ENCODE peak calls at places on chromosomes 6 and 20, in four cellular contexts. One of them, this sample, is unnamed.

GRCh38 chr20:58719971-58720371 is 27.4 kb downstream of the NPEPL1 start:
- DNase-seq in WTC11: no peak
- DNase-seq in A549: no peak
- DNase-seq in K562: no peak
- DNase-seq in this sample: no peak

GRCh38 chr6:168374051-168374502 is 54.5 kb upstream of the DACT2 start:
- DNase-seq in A549: no peak
- DNase-seq in WTC11: no peak
- DNase-seq in K562: no peak
- DNase-seq in this sample: no peak

GRCh38 chr20:48750941-48751620 is 76.7 kb downstream of the PREX1 start:
- DNase-seq in WTC11: peak
- DNase-seq in A549: no peak
- DNase-seq in K562: no peak
- DNase-seq in this sample: no peak

GRCh38 chr6:74715362-74716068 is 490.3 kb downstream of the COL12A1 start:
- DNase-seq in WTC11: no peak
- DNase-seq in A549: no peak
- DNase-seq in K562: no peak
- DNase-seq in this sample: no peak

GRCh38 chr6:112640895-112641294 is 293.8 kb downstream of the RFPL4B start:
- DNase-seq in A549: no peak
- DNase-seq in WTC11: no peak
- DNase-seq in K562: no peak
- DNase-seq in this sample: no peak

GRCh38 chr20:4151342-4151741 is 136.0 kb upstream of the RNF24 start:
- DNase-seq in A549: no peak
- DNase-seq in K562: no peak
- DNase-seq in WTC11: no peak
- DNase-seq in this sample: no peak

GRCh38 chr6:143232849-143233248 is 172.2 kb downstream of the AIG1 start:
- DNase-seq in A549: peak
- DNase-seq in K562: peak
- DNase-seq in WTC11: peak
- DNase-seq in this sample: peak

GRCh38 chr6:39446909-39447308 is 124.4 kb upstream of the KCNK16 start:
- DNase-seq in K562: no peak
- DNase-seq in A549: no peak
- DNase-seq in WTC11: no peak
- DNase-seq in this sample: no peak

GRCh38 chr6:13472099-13472498 is 15.3 kb downstream of the GFOD1 start:
- DNase-seq in A549: no peak
- DNase-seq in WTC11: no peak
- DNase-seq in K562: no peak
- DNase-seq in this sample: no peak

GRCh38 chr20:41175201-41175651 is 37.9 kb downstream of the PLCG1 start:
- DNase-seq in A549: no peak
- DNase-seq in WTC11: peak
- DNase-seq in K562: no peak
- DNase-seq in this sample: no peak

GRCh38 chr20:19565721-19566120 is 192.3 kb upstream of the RIN2 start:
- DNase-seq in K562: no peak
- DNase-seq in WTC11: no peak
- DNase-seq in A549: no peak
- DNase-seq in this sample: no peak

GRCh38 chr20:24703284-24703610 is 233.8 kb downstream of the SYNDIG1 start:
- DNase-seq in A549: no peak
- DNase-seq in K562: no peak
- DNase-seq in WTC11: no peak
- DNase-seq in this sample: no peak

GRCh38 chr6:154590770-154591169 is 80.3 kb upstream of the CNKSR3 start:
- DNase-seq in K562: no peak
- DNase-seq in WTC11: no peak
- DNase-seq in A549: no peak
- DNase-seq in this sample: no peak

GRCh38 chr20:3847419-3847940 is 846 bp downstream of the MAVS start:
- DNase-seq in WTC11: no peak
- DNase-seq in K562: no peak
- DNase-seq in A549: no peak
- DNase-seq in this sample: no peak

GRCh38 chr6:106339334-106340029 is 13.9 kb upstream of the ATG5 start:
- DNase-seq in A549: peak
- DNase-seq in WTC11: peak
- DNase-seq in K562: peak
- DNase-seq in this sample: peak

GRCh38 chr6:24673625-24674024 is 6.7 kb downstream of the ACOT13 start:
- DNase-seq in A549: no peak
- DNase-seq in K562: no peak
- DNase-seq in WTC11: no peak
- DNase-seq in this sample: no peak

GRCh38 chr6:145546265-145546664 is 189.1 kb downstream of the EPM2A start:
- DNase-seq in A549: no peak
- DNase-seq in WTC11: no peak
- DNase-seq in K562: no peak
- DNase-seq in this sample: no peak

GRCh38 chr20:1633535-1633934 is 13.7 kb upstream of the SIRPB1 start:
- DNase-seq in K562: peak
- DNase-seq in A549: no peak
- DNase-seq in WTC11: no peak
- DNase-seq in this sample: peak

GRCh38 chr6:170073846-170074245 is 217.0 kb downstream of the DLL1 start:
- DNase-seq in A549: no peak
- DNase-seq in K562: no peak
- DNase-seq in WTC11: no peak
- DNase-seq in this sample: no peak

GRCh38 chr6:6749791-6750434 is 161.4 kb downstream of the LY86 start:
- DNase-seq in A549: peak
- DNase-seq in WTC11: no peak
- DNase-seq in K562: peak
- DNase-seq in this sample: peak

GRCh38 chr6:44074383-44075136 is 52.7 kb downstream of the MRPL14 start:
- DNase-seq in WTC11: peak
- DNase-seq in A549: peak
- DNase-seq in K562: peak
- DNase-seq in this sample: peak

GRCh38 chr6:83221886-83222479 is 28.8 kb downstream of the RWDD2A start:
- DNase-seq in A549: no peak
- DNase-seq in WTC11: no peak
- DNase-seq in K562: no peak
- DNase-seq in this sample: peak

GRCh38 chr6:24799541-24799915 is 811 bp upstream of the ARMH2 start:
- DNase-seq in A549: no peak
- DNase-seq in WTC11: no peak
- DNase-seq in K562: no peak
- DNase-seq in this sample: peak

GRCh38 chr6:21526974-21527373 is 66.6 kb upstream of the SOX4 start:
- DNase-seq in A549: no peak
- DNase-seq in WTC11: no peak
- DNase-seq in K562: no peak
- DNase-seq in this sample: no peak

GRCh38 chr6:1313755-1314503 is 2.0 kb downstream of the FOXQ1 start:
- DNase-seq in WTC11: peak
- DNase-seq in K562: no peak
- DNase-seq in A549: no peak
- DNase-seq in this sample: peak

GRCh38 chr6:10386260-10386659 is 28.6 kb downstream of the TFAP2A start:
- DNase-seq in K562: no peak
- DNase-seq in A549: no peak
- DNase-seq in WTC11: no peak
- DNase-seq in this sample: no peak

GRCh38 chr6:49668083-49668511 is 31.5 kb upstream of the RHAG start:
- DNase-seq in A549: no peak
- DNase-seq in WTC11: no peak
- DNase-seq in K562: no peak
- DNase-seq in this sample: no peak

GRCh38 chr6:75202676-75203131 is 3.1 kb downstream of the COL12A1 start:
- DNase-seq in WTC11: no peak
- DNase-seq in A549: no peak
- DNase-seq in K562: no peak
- DNase-seq in this sample: no peak

GRCh38 chr6:131043902-131044447 is 19.1 kb downstream of the EPB41L2 start:
- DNase-seq in K562: no peak
- DNase-seq in A549: no peak
- DNase-seq in WTC11: no peak
- DNase-seq in this sample: no peak

GRCh38 chr6:118537579-118537978 is 10.5 kb upstream of the PLN start:
- DNase-seq in K562: peak
- DNase-seq in A549: no peak
- DNase-seq in WTC11: no peak
- DNase-seq in this sample: no peak

GRCh38 chr6:108742041-108742440 is 106.2 kb upstream of the ARMC2 start:
- DNase-seq in A549: no peak
- DNase-seq in WTC11: no peak
- DNase-seq in K562: no peak
- DNase-seq in this sample: no peak

GRCh38 chr6:141562801-141563763 is 569.6 kb upstream of the GJE1 start:
- DNase-seq in WTC11: peak
- DNase-seq in A549: peak
- DNase-seq in K562: peak
- DNase-seq in this sample: peak

GRCh38 chr6:141561154-141561553 is 571.6 kb upstream of the GJE1 start:
- DNase-seq in WTC11: no peak
- DNase-seq in A549: no peak
- DNase-seq in K562: no peak
- DNase-seq in this sample: peak

GRCh38 chr6:141562181-141562800 is 570.4 kb upstream of the GJE1 start:
- DNase-seq in K562: peak
- DNase-seq in A549: no peak
- DNase-seq in WTC11: peak
- DNase-seq in this sample: no peak
- TF ChIP-seq HMGXB4 in K562: no peak
- TF ChIP-seq HMGXB4 in A549: no peak
- TF ChIP-seq HMGXB4 in WTC11: no peak
- TF ChIP-seq HMGXB4 in this sample: no peak

GRCh38 chr6:11747021-11747420 is 31.6 kb downstream of the ADTRP start:
- DNase-seq in A549: no peak
- DNase-seq in WTC11: no peak
- DNase-seq in K562: no peak
- DNase-seq in this sample: no peak
- TF ChIP-seq NR3C1 in A549: no peak
- TF ChIP-seq NR3C1 in WTC11: no peak
- TF ChIP-seq NR3C1 in K562: no peak
- TF ChIP-seq NR3C1 in this sample: no peak

DNA sequence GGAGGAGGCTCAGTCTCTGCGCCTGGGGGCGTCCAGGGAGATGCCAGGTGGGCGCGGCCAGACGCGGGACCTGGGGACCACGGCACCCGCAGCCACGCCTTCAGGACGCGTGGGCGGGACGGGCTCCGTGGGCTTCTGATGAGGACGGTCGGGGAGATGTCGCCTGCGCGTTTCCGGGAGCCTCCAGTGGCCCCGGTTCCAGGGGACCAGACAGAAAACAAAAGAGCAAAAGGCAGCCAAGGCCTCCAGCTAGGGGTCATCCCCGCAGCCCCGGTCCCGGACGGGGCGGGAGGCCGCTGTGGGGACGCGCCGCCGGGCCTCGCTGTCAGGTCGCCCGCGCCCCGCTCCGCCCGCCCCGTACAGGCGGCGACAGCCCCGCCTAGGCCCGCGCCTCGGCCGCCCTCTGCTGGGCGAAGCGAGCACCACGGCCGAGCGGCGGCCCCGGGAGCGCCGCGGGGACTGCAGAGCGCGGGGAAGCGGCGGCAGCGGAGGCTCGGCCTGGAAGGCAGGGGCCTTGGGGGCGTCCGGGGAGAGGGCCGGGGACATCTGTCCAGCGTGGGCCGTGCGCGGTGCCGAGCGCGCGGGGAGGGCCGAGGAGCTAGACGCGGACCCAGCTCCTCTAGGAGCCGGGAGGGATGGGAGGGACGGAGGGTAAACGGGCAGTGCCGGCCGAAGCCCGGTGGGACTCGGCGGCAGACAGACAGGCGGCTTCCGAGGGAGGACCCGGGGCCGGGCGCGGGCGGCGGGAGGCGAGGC is 48.7 kb downstream of the TMEM242 start:
- DNase-seq in K562: peak
- DNase-seq in WTC11: peak
- DNase-seq in A549: peak
- DNase-seq in this sample: peak
- TF ChIP-seq HMGXB4 in K562: peak
- TF ChIP-seq HMGXB4 in WTC11: peak
- TF ChIP-seq HMGXB4 in A549: no peak
- TF ChIP-seq HMGXB4 in this sample: peak

GRCh38 chr6:42017021-42017643 is 33.2 kb upstream of the TAF8 start:
- DNase-seq in A549: peak
- DNase-seq in K562: peak
- DNase-seq in WTC11: no peak
- DNase-seq in this sample: no peak
- TF ChIP-seq NR3C1 in A549: no peak
- TF ChIP-seq NR3C1 in K562: no peak
- TF ChIP-seq NR3C1 in WTC11: no peak
- TF ChIP-seq NR3C1 in this sample: no peak

GRCh38 chr6:152265651-152266050 is 371.5 kb downstream of the SYNE1 start:
- DNase-seq in A549: no peak
- DNase-seq in K562: no peak
- DNase-seq in WTC11: no peak
- DNase-seq in this sample: no peak
- TF ChIP-seq HMGXB4 in A549: no peak
- TF ChIP-seq HMGXB4 in K562: no peak
- TF ChIP-seq HMGXB4 in WTC11: no peak
- TF ChIP-seq HMGXB4 in this sample: no peak